ENCODE peak calls at places on chromosomes 13 and 19, in eight cellular contexts. J is mucosa of descending colon; O is AG09319; S is fibroblast of mammary gland; Q is iris pigment epithelial cell; K is CD4-positive, CD25-positive, alpha-beta regulatory T cell; L is NCI-H1092 treated with DMSO at 0.1 percent for 48 hours; W is NCI-H1436 treated with DMSO at 0.1 percent for 48 hours. G is an unnamed sample.

GRCh38 chr13:43319617-43320444 is 296.4 kb downstream of the DNAJC15 start:
- DNase-seq in J (no peak), O (no peak), S (no peak), Q (no peak), K (no peak), L (no peak), W (no peak), G (no peak)

GRCh38 chr19:485583-486236 is 10.6 kb upstream of the MADCAM1 start:
- DNase-seq in J (no peak), O (no peak), S (peak; percentile 71), Q (peak; percentile 40), K (no peak), L (peak; percentile 59), W (no peak), G (no peak)

GRCh38 chr13:113906566-113906965 is 42.7 kb upstream of the GAS6 start:
- DNase-seq in J (no peak), O (no peak), S (no peak), Q (no peak), K (no peak), L (peak; percentile 81), W (no peak), G (no peak)

GRCh38 chr19:1252221-1252817 is 3.9 kb downstream of the MIDN start:
- DNase-seq in J (peak; percentile 88), O (peak; percentile 92), S (peak; percentile 98), Q (peak; percentile 87), K (peak; percentile 53), L (no peak), W (no peak), G (peak; percentile 93)

GRCh38 chr13:33678906-33679657 is 138.9 kb upstream of the RFC3 start:
- DNase-seq in J (peak; percentile 52), O (peak; percentile 80), S (peak; percentile 71), Q (peak; percentile 70), K (peak; percentile 26), L (no peak), W (no peak), G (peak; percentile 92)

GRCh38 chr19:3365447-3366103 is 808 bp upstream of the NFIC start:
- DNase-seq in J (peak; percentile 69), O (no peak), S (peak; percentile 71), Q (peak; percentile 70), K (no peak), L (peak; percentile 14), W (no peak), G (no peak)

GRCh38 chr13:100913143-100913542 is 238.5 kb upstream of the TMTC4 start:
- DNase-seq in J (no peak), O (no peak), S (no peak), Q (no peak), K (no peak), L (no peak), W (no peak), G (no peak)

GRCh38 chr13:92959790-92960189 is 266.8 kb upstream of the GPC6 start:
- DNase-seq in J (no peak), O (no peak), S (no peak), Q (no peak), K (no peak), L (no peak), W (no peak), G (no peak)